ENCODE peak calls at places on chromosomes 3 and 15, in nine cellular contexts. B, Y, D, I, E, Z, M, F and U are unnamed samples.
A peak's percentile ranks its signal among the peaks of the same experiment; 100 is the strongest.

GRCh38 chr15:59160880-59161593 is 45.6 kb upstream of the LDHAL6B start:
- DNase-seq in B (peak; percentile 49), Y (no peak), D (no peak), I (no peak), E (no peak), Z (peak; percentile 67), M (no peak), F (peak; percentile 2), U (no peak)

GRCh38 chr15:32028921-32029320 is 1.4 kb upstream of the CHRNA7 start:
- DNase-seq in B (no peak), Y (no peak), D (no peak), I (no peak), E (no peak), Z (peak; percentile 48), M (no peak), F (no peak), U (no peak)

GRCh38 chr3:12900885-12901411 is 59.6 kb upstream of the RPL32 start:
- DNase-seq in B (no peak), Y (no peak), D (no peak), I (no peak), E (no peak), Z (peak; percentile 18), M (no peak), F (no peak), U (no peak)

GRCh38 chr3:185152433-185153169 is at the start of gene C3orf70:
- DNase-seq in B (peak; percentile 15), Y (peak; percentile 55), D (peak; percentile 34), I (no peak), E (no peak), Z (peak; percentile 58), M (no peak), F (no peak), U (peak; percentile 44)

GRCh38 chr3:185977679-185978040 is 39.8 kb upstream of the TRA2B start:
- DNase-seq in B (no peak), Y (no peak), D (no peak), I (no peak), E (no peak), Z (no peak), M (no peak), F (no peak), U (no peak)

GRCh38 chr15:66287461-66288055 is 5.8 kb upstream of the DIS3L start:
- DNase-seq in B (peak; percentile 55), Y (peak; percentile 39), D (no peak), I (no peak), E (no peak), Z (no peak), M (no peak), F (no peak), U (peak; percentile 18)

GRCh38 chr3:62237296-62237948 is 135.9 kb downstream of the FEZF2 start:
- DNase-seq in B (no peak), Y (no peak), D (no peak), I (no peak), E (no peak), Z (no peak), M (no peak), F (no peak), U (no peak)

GRCh38 chr15:45200799-45201556 is 13.2 kb upstream of the SHF start:
- DNase-seq in B (peak; percentile 91), Y (peak; percentile 83), D (peak; percentile 67), I (peak; percentile 60), E (peak; percentile 56), Z (peak; percentile 82), M (peak; percentile 48), F (peak; percentile 88), U (peak; percentile 83)

GRCh38 chr15:99755692-99756409 is 22.6 kb upstream of the LYSMD4 start:
- DNase-seq in B (peak; percentile 84), Y (peak; percentile 47), D (peak; percentile 72), I (peak; percentile 63), E (no peak), Z (peak; percentile 43), M (no peak), F (peak; percentile 54), U (peak; percentile 77)

GRCh38 chr3:126570103-126570541 is 11.4 kb upstream of the C3orf22 start:
- DNase-seq in B (no peak), Y (no peak), D (no peak), I (no peak), E (no peak), Z (no peak), M (no peak), F (no peak), U (no peak)

GRCh38 chr15:48176097-48176496 is 2.0 kb downstream of the MYEF2 start:
- DNase-seq in B (no peak), Y (no peak), D (no peak), I (peak; percentile 2), E (no peak), Z (no peak), M (no peak), F (no peak), U (no peak)

GRCh38 chr3:59605318-59605717 is 555.5 kb upstream of the CFAP20DC start:
- DNase-seq in B (no peak), Y (no peak), D (no peak), I (no peak), E (no peak), Z (no peak), M (no peak), F (no peak), U (no peak)

GRCh38 chr3:55402886-55403605 is 84.1 kb downstream of the WNT5A start:
- DNase-seq in B (peak; percentile 83), Y (no peak), D (no peak), I (no peak), E (no peak), Z (no peak), M (no peak), F (peak; percentile 52), U (no peak)

GRCh38 chr3:50316657-50317242 is 5.8 kb downstream of the HYAL2 start:
- DNase-seq in B (peak; percentile 98), Y (no peak), D (peak; percentile 73), I (no peak), E (peak; percentile 73), Z (no peak), M (peak; percentile 57), F (no peak), U (peak; percentile 99)

GRCh38 chr3:31621314-31621713 is 88.6 kb downstream of the STT3B start:
- DNase-seq in B (peak; percentile 10), Y (no peak), D (no peak), I (no peak), E (no peak), Z (no peak), M (no peak), F (no peak), U (no peak)

GRCh38 chr3:9098716-9099675 is 135.7 kb upstream of the RAD18 start:
- DNase-seq in B (peak; percentile 56), Y (no peak), D (no peak), I (no peak), E (no peak), Z (no peak), M (no peak), F (no peak), U (peak; percentile 67)

GRCh38 chr3:182760576-182761164 is 32.6 kb upstream of the ATP11B start:
- DNase-seq in B (no peak), Y (no peak), D (no peak), I (no peak), E (no peak), Z (no peak), M (no peak), F (no peak), U (no peak)

GRCh38 chr15:31049682-31050606 is 51.6 kb downstream of the TRPM1 start:
- DNase-seq in B (no peak), Y (no peak), D (no peak), I (no peak), E (no peak), Z (no peak), M (no peak), F (no peak), U (no peak)

GRCh38 chr3:12454076-12454807 is 30.0 kb upstream of the TSEN2 start:
- DNase-seq in B (peak; percentile 83), Y (no peak), D (no peak), I (no peak), E (no peak), Z (no peak), M (no peak), F (no peak), U (peak; percentile 59)

GRCh38 chr3:48440590-48440958 is 517 bp downstream of the TMA7 start:
- DNase-seq in B (no peak), Y (no peak), D (no peak), I (no peak), E (no peak), Z (no peak), M (no peak), F (no peak), U (no peak)

GRCh38 chr3:66153961-66154923 is 66.6 kb upstream of the SLC25A26 start:
- DNase-seq in B (peak; percentile 43), Y (peak; percentile 32), D (no peak), I (no peak), E (no peak), Z (no peak), M (no peak), F (no peak), U (no peak)

GRCh38 chr3:138874555-138874898 is 39.8 kb upstream of the PIK3CB start:
- DNase-seq in B (no peak), Y (no peak), D (no peak), I (no peak), E (no peak), Z (no peak), M (no peak), F (no peak), U (no peak)

GRCh38 chr3:45896069-45896468 is 9.7 kb downstream of the CCR9 start:
- DNase-seq in B (no peak), Y (no peak), D (no peak), I (no peak), E (no peak), Z (no peak), M (no peak), F (no peak), U (no peak)

GRCh38 chr15:94230886-94231727 is at the start of gene MCTP2:
- DNase-seq in B (peak; percentile 77), Y (peak; percentile 46), D (peak; percentile 44), I (no peak), E (peak; percentile 78), Z (peak; percentile 65), M (peak; percentile 60), F (no peak), U (peak; percentile 97)

GRCh38 chr3:38264307-38264706 is 1.3 kb upstream of the SLC22A13 start:
- DNase-seq in B (no peak), Y (no peak), D (no peak), I (no peak), E (no peak), Z (no peak), M (no peak), F (no peak), U (no peak)

GRCh38 chr3:114056130-114057010 is at the start of the genes CCDC191 and QTRT2:
- DNase-seq in B (peak; percentile 99), Y (peak; percentile 100), D (peak; percentile 96), I (peak; percentile 98), E (peak; percentile 98), Z (peak; percentile 96), M (peak; percentile 95), F (peak; percentile 98), U (peak; percentile 100)